ENCODE peak calls at places on chromosomes 11 and 22, in six cellular contexts. K is psoas muscle; J is naive thymus-derived CD4-positive, alpha-beta T cell; S is IMR-90; X is cardiac muscle cell; H is A549. T is an unnamed sample.

GRCh38 chr11:133903875-133904817 is 52.6 kb downstream of the IGSF9B start:
- DNase-seq in K (no peak), J (no peak), S (no peak), X (no peak), H (no peak), T (no peak)

GRCh38 chr11:86990520-86990919 is 35.3 kb upstream of the FZD4 start:
- DNase-seq in K (no peak), J (no peak), S (peak; percentile 79), X (peak; percentile 54), H (no peak), T (no peak)

GRCh38 chr11:128669491-128669890 is 24.4 kb upstream of the FLI1 start:
- DNase-seq in K (no peak), J (no peak), S (peak; percentile 52), X (peak; percentile 80), H (no peak), T (no peak)

GRCh38 chr11:132472411-132473205 is 1059.7 kb downstream of the OPCML start:
- DNase-seq in K (no peak), J (no peak), S (no peak), X (peak; percentile 22), H (no peak), T (no peak)

GRCh38 chr22:27138471-27138870 is 481.1 kb downstream of the MIAT start:
- DNase-seq in K (no peak), J (no peak), S (no peak), X (no peak), H (no peak), T (no peak)

GRCh38 chr11:3000032-3000961 is 8.2 kb upstream of the NAP1L4 start:
- DNase-seq in K (peak; percentile 69), J (no peak), S (peak; percentile 60), X (peak; percentile 78), H (no peak), T (no peak)

GRCh38 chr11:2300936-2301630 is 635 bp downstream of the C11orf21 start:
- DNase-seq in K (peak; percentile 44), J (no peak), S (no peak), X (no peak), H (no peak), T (no peak)

GRCh38 chr11:11472096-11472495 is 119.0 kb upstream of the CSNK2A3 start:
- DNase-seq in K (no peak), J (no peak), S (no peak), X (no peak), H (no peak), T (no peak)

GRCh38 chr11:16607675-16608644 is 130.5 kb upstream of the C11orf58 start:
- DNase-seq in K (peak; percentile 85), J (no peak), S (peak; percentile 89), X (peak; percentile 77), H (no peak), T (peak; percentile 90)

GRCh38 chr22:45263790-45264269 is 20.9 kb upstream of the UPK3A start:
- DNase-seq in K (peak; percentile 88), J (no peak), S (peak; percentile 84), X (peak; percentile 90), H (peak; percentile 81), T (peak; percentile 37)

GRCh38 chr11:123577081-123577598 is 77.3 kb downstream of the SCN3B start:
- DNase-seq in K (peak; percentile 78), J (no peak), S (peak; percentile 43), X (peak; percentile 56), H (peak; percentile 64), T (peak; percentile 86)

GRCh38 chr11:127804775-127805446 is 782.4 kb downstream of the ETS1 start:
- DNase-seq in K (no peak), J (no peak), S (no peak), X (no peak), H (no peak), T (no peak)

GRCh38 chr22:46437990-46438389 is 99.4 kb downstream of the CELSR1 start:
- DNase-seq in K (no peak), J (no peak), S (no peak), X (no peak), H (no peak), T (no peak)

GRCh38 chr11:59810189-59810910 is at the start of gene MRPL16:
- DNase-seq in K (peak; percentile 92), J (peak; percentile 80), S (peak; percentile 85), X (peak; percentile 93), H (peak; percentile 84), T (peak; percentile 94)

GRCh38 chr11:65571940-65572339 is 398 bp upstream of the FAM89B start:
- DNase-seq in K (no peak), J (no peak), S (peak; percentile 44), X (peak; percentile 57), H (peak; percentile 84), T (peak; percentile 32)

GRCh38 chr11:1473786-1474185 is 12.8 kb downstream of the MOB2 start:
- DNase-seq in K (peak; percentile 35), J (no peak), S (no peak), X (no peak), H (no peak), T (no peak)

GRCh38 chr22:30705710-30706651 is 11.3 kb downstream of the OSBP2 start:
- DNase-seq in K (no peak), J (no peak), S (peak; percentile 80), X (no peak), H (no peak), T (no peak)

GRCh38 chr11:117849781-117850414 is 25.4 kb upstream of the FXYD2 start:
- DNase-seq in K (no peak), J (no peak), S (no peak), X (no peak), H (no peak), T (no peak)

GRCh38 chr22:44384563-44384940 is 71.8 kb upstream of the SHISAL1 start:
- DNase-seq in K (peak; percentile 12), J (no peak), S (no peak), X (no peak), H (no peak), T (no peak)

GRCh38 chr11:1073261-1073724 is 1.4 kb upstream of the MUC2 start:
- DNase-seq in K (peak; percentile 76), J (no peak), S (peak; percentile 46), X (peak; percentile 79), H (peak; percentile 53), T (no peak)

GRCh38 chr11:43130616-43131015 is 181.2 kb upstream of the API5 start:
- DNase-seq in K (no peak), J (no peak), S (no peak), X (no peak), H (no peak), T (no peak)

GRCh38 chr11:59678118-59678812 is 9.4 kb upstream of the PATL1 start:
- DNase-seq in K (no peak), J (no peak), S (no peak), X (peak; percentile 19), H (no peak), T (no peak)

GRCh38 chr11:5564259-5565019 is 16.1 kb upstream of the OR52H1 start:
- DNase-seq in K (no peak), J (no peak), S (peak; percentile 29), X (no peak), H (no peak), T (no peak)

GRCh38 chr11:27218498-27219038 is 144.4 kb downstream of the CCDC34 start:
- DNase-seq in K (no peak), J (no peak), S (peak; percentile 95), X (peak; percentile 53), H (no peak), T (no peak)

GRCh38 chr22:19784396-19785175 is 24.0 kb downstream of the TBX1 start:
- DNase-seq in K (peak; percentile 48), J (no peak), S (no peak), X (no peak), H (no peak), T (no peak)

GRCh38 chr11:2207773-2208621 is 36.4 kb upstream of the TH start:
- DNase-seq in K (no peak), J (no peak), S (no peak), X (no peak), H (no peak), T (no peak)

GRCh38 chr11:35615911-35616900 is 2.1 kb upstream of the FJX1 start:
- DNase-seq in K (no peak), J (peak; percentile 20), S (peak; percentile 74), X (peak; percentile 79), H (peak; percentile 52), T (peak; percentile 61)

GRCh38 chr22:46150615-46151423 is 493 bp downstream of the PPARA start:
- DNase-seq in K (peak; percentile 71), J (peak; percentile 23), S (no peak), X (peak; percentile 8), H (peak; percentile 31), T (peak; percentile 58)

GRCh38 chr22:35540600-35541253 is at the start of gene RASD2:
- DNase-seq in K (peak; percentile 70), J (no peak), S (peak; percentile 19), X (peak; percentile 31), H (peak; percentile 51), T (peak; percentile 13)

GRCh38 chr11:113114452-113115027 is 153.3 kb downstream of the NCAM1 start:
- DNase-seq in K (peak; percentile 77), J (no peak), S (peak; percentile 8), X (peak; percentile 70), H (no peak), T (peak; percentile 48)

GRCh38 chr22:45953178-45953577 is 23.8 kb downstream of the WNT7B start:
- DNase-seq in K (no peak), J (no peak), S (no peak), X (no peak), H (no peak), T (no peak)

GRCh38 chr11:68092411-68092810 is 28.8 kb downstream of the CHKA start:
- DNase-seq in K (no peak), J (no peak), S (no peak), X (no peak), H (no peak), T (no peak)
- H3K4me1 ChIP-seq in K (peaks cover 11% of the 10 kb centered on the region), J (no peaks in the 10 kb centered on the region), S (peaks cover 1% of the 10 kb centered on the region), X (peaks cover 3% of the 10 kb centered on the region), H (peaks cover 26% of the 10 kb centered on the region), T (no peaks in the 10 kb centered on the region)

GRCh38 chr22:40332319-40332781 is 13.9 kb upstream of the ADSL start:
- DNase-seq in K (no peak), J (peak; percentile 54), S (peak; percentile 81), X (peak; percentile 50), H (no peak), T (peak; percentile 51)

GRCh38 chr22:40334060-40334459 is 12.2 kb upstream of the ADSL start:
- DNase-seq in K (no peak), J (no peak), S (no peak), X (no peak), H (no peak), T (no peak)

GRCh38 chr22:40335358-40335757 is 10.9 kb upstream of the ADSL start:
- DNase-seq in K (no peak), J (no peak), S (no peak), X (no peak), H (no peak), T (no peak)

GRCh38 chr22:40331706-40332105 is 14.6 kb upstream of the ADSL start:
- DNase-seq in K (no peak), J (no peak), S (no peak), X (no peak), H (no peak), T (no peak)

GRCh38 chr22:40334899-40335298 is 11.4 kb upstream of the ADSL start:
- DNase-seq in K (no peak), J (peak; percentile 70), S (no peak), X (no peak), H (no peak), T (no peak)
- H3K4me1 ChIP-seq in K (no peaks in the 10 kb centered on the region), J (peaks cover 63% of the 10 kb centered on the region), S (peaks cover 4% of the 10 kb centered on the region), X (no peaks in the 10 kb centered on the region), H (no peaks in the 10 kb centered on the region), T (peaks cover 17% of the 10 kb centered on the region)

GRCh38 chr22:41932353-41932752 is 5.7 kb upstream of the TNFRSF13C start:
- DNase-seq in K (no peak), J (no peak), S (no peak), X (no peak), H (no peak), T (peak; percentile 14)
- H3K4me1 ChIP-seq in K (no peaks in the 10 kb centered on the region), J (no peaks in the 10 kb centered on the region), S (no peaks in the 10 kb centered on the region), X (no peaks in the 10 kb centered on the region), H (no peaks in the 10 kb centered on the region), T (no peaks in the 10 kb centered on the region)

GRCh38 chr11:126476977-126477376 is 121.5 kb downstream of the ST3GAL4 start:
- DNase-seq in K (no peak), J (no peak), S (no peak), X (no peak), H (no peak), T (no peak)
- H3K4me1 ChIP-seq in K (no peaks in the 10 kb centered on the region), J (peaks cover 13% of the 10 kb centered on the region), S (peaks cover 3% of the 10 kb centered on the region), X (no peaks in the 10 kb centered on the region), H (no peaks in the 10 kb centered on the region), T (peaks cover 3% of the 10 kb centered on the region)

T was measured in HAP-1.